ENCODE peak calls at places on chromosome 1, in five cellular contexts. G, E, F, R and I are unnamed samples.

GRCh38 chr1:95475686-95476457 is 241.9 kb downstream of the RWDD3 start:
- DNase-seq in G (no peak), E (no peak), F (no peak), R (no peak), I (no peak)

GRCh38 chr1:150554086-150554452 is 4.9 kb downstream of the ADAMTSL4 start:
- DNase-seq in G (no peak), E (no peak), F (no peak), R (no peak), I (no peak)

GRCh38 chr1:96538883-96539282 is 182.7 kb upstream of the PTBP2 start:
- DNase-seq in G (peak; percentile 35), E (no peak), F (no peak), R (no peak), I (no peak)

GRCh38 chr1:15937706-15938168 is 38.2 kb downstream of the ZBTB17 start:
- DNase-seq in G (no peak), E (no peak), F (no peak), R (no peak), I (no peak)

GRCh38 chr1:209377995-209378394 is 205.5 kb upstream of the CAMK1G start:
- DNase-seq in G (no peak), E (no peak), F (no peak), R (no peak), I (no peak)

GRCh38 chr1:236966636-236967035 is 37.6 kb downstream of the MT1HL1 start:
- DNase-seq in G (no peak), E (no peak), F (no peak), R (no peak), I (no peak)

GRCh38 chr1:228478912-228479665 is 8.1 kb upstream of the RNF187 start:
- DNase-seq in G (no peak), E (no peak), F (no peak), R (no peak), I (no peak)

GRCh38 chr1:64246294-64246917 is 43.0 kb downstream of the UBE2U start:
- DNase-seq in G (no peak), E (no peak), F (no peak), R (peak; percentile 49), I (no peak)

GRCh38 chr1:223155153-223155552 is 12.1 kb upstream of the TLR5 start:
- DNase-seq in G (no peak), E (no peak), F (no peak), R (no peak), I (no peak)

GRCh38 chr1:184616504-184616903 is 138.2 kb downstream of the EDEM3 start:
- DNase-seq in G (no peak), E (no peak), F (no peak), R (no peak), I (no peak)

GRCh38 chr1:111196213-111196612 is 4.2 kb downstream of the DENND2D start:
- DNase-seq in G (no peak), E (no peak), F (no peak), R (no peak), I (no peak)